ENCODE peak calls at places on chromosomes 5 and 9, in five cellular contexts. A is retinal pigment epithelial cell, N is lower leg skin, I is GM12865, M is PC-3. C is an unnamed sample.

GRCh38 chr9:109426621-109427402 is 71.3 kb downstream of the PTPN3 start:
- DNase-seq in M (no peak), A (no peak), I (no peak), N (peak), C (no peak)

GRCh38 chr5:79857692-79858091 is 133.4 kb downstream of the MTX3 start:
- DNase-seq in I (no peak), M (no peak), N (peak), A (no peak), C (no peak)

GRCh38 chr9:114442022-114442421 is 54.2 kb upstream of the AKNA start:
- DNase-seq in I (no peak), M (no peak), N (peak), A (no peak), C (no peak)

GRCh38 chr5:112366987-112367386 is 52.1 kb downstream of the EPB41L4A start:
- DNase-seq in M (peak), I (peak), N (no peak), A (no peak), C (no peak)

GRCh38 chr9:114799925-114800324 is 5.9 kb downstream of the TNFSF15 start:
- DNase-seq in I (no peak), M (no peak), A (no peak), N (no peak), C (no peak)

GRCh38 chr5:94900006-94900505 is 281.6 kb downstream of the SLF1 start:
- DNase-seq in I (no peak), A (no peak), M (no peak), N (no peak), C (no peak)

GRCh38 chr5:124649548-124650501 is 96.6 kb downstream of the ZNF608 start:
- DNase-seq in A (peak), N (peak), I (peak), M (peak), C (no peak)

GRCh38 chr9:98263482-98264357 is 8.3 kb upstream of the TBC1D2 start:
- DNase-seq in N (peak), I (peak), A (peak), M (peak), C (no peak)

GRCh38 chr9:95025213-95026170 is 292.0 kb downstream of the FANCC start:
- DNase-seq in N (no peak), I (no peak), A (peak), M (no peak), C (no peak)

GRCh38 chr5:81286059-81286617 is 15.2 kb upstream of the ZCCHC9 start:
- DNase-seq in A (no peak), N (no peak), I (no peak), M (no peak), C (no peak)
- TF ChIP-seq CTCF in A (no peak), N (no peak), I (no peak), M (no peak), C (no peak)

GRCh38 chr9:76574171-76574767 is 115.3 kb downstream of the GCNT1 start:
- DNase-seq in N (no peak), M (no peak), I (no peak), A (no peak), C (no peak)
- TF ChIP-seq CTCF in N (no peak), M (no peak), I (no peak), A (no peak), C (no peak)

GRCh38 chr9:92247296-92247695 is 46.2 kb downstream of the IARS1 start:
- DNase-seq in N (no peak), M (no peak), A (no peak), I (no peak), C (no peak)

GRCh38 chr9:92245005-92245797 is 48.3 kb downstream of the IARS1 start:
- DNase-seq in I (no peak), N (no peak), A (no peak), M (peak), C (no peak)

GRCh38 chr9:92242115-92242778 is 51.2 kb downstream of the IARS1 start:
- DNase-seq in I (no peak), A (no peak), N (no peak), M (no peak), C (no peak)

GRCh38 chr9:92247981-92248380 is 45.5 kb downstream of the IARS1 start:
- DNase-seq in A (no peak), I (no peak), M (no peak), N (no peak), C (no peak)

DNA sequence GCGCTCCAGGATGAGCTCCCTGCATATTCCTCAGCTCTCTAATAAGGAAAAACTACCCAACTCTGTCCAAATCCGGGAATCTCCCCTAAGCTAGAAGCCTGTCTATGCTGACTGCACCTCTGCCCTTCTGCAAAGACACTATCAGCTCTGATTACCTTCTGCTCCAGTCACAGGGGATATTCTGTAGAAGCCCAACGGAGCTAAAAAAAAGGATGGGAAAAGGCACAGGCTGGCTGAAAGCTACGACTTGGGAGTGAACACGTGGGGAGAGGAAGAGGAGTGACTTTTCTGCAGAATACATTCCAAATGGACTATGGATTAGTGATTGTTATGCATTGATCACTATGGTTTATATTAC is 50.7 kb downstream of the IARS1 start:
- DNase-seq in M (no peak), A (no peak), I (no peak), N (no peak), C (no peak)
- TF ChIP-seq CTCF in M (peak), A (no peak), I (no peak), N (no peak), C (peak)

DNA sequence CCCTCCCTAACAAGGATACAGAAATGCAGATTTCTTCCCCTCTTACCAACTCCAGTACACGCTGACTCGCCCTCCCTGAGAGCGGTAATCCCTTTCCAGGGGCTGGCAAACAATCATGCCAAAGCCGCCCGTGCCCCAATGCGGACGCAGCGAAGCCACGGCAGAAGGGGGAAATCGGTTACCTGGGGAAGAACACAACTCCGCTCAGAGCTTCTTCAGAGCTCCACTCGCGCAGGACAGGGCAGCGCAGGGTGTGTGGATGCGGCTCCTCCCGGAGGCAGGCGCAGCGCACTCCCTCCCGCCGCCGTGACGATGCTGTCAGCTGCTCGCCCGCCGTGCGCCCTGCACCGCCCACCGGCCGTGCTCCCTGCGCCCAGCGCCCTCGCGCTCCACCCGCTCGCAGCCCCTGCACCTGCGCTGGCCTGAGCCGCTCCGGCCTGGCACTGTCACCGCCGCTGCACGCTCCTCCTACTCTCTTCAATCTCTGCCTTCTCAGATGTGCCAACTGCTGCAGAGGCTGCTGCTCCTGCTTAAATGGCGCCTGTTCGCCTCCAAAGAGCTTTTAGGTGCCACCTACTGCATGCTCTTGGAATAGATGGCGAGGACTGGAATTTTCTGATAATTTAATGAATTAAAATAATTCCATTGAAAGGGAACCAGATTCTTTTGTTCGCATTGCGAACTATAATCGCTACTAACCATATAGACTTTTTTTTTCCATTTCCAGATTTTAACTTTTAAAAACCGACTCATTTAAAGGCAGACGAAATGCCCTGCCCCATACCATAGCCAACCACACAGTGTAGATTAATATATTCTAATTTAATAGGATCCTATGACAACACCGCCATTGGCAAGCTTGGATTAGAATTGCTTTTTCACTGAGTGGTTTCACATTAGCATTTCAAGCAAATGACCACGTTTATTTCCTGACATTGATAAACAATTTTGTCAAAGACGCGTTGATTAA is at the start of gene DIRAS2:
- DNase-seq in A (peak), M (peak), N (no peak), I (peak), C (no peak)
- TF ChIP-seq CTCF in A (peak), M (peak), N (no peak), I (no peak), C (peak)

GRCh38 chr5:38023799-38024198 is 184.0 kb upstream of the GDNF start:
- DNase-seq in N (no peak), A (no peak), I (no peak), M (peak), C (no peak)
- TF ChIP-seq CTCF in N (no peak), A (peak), I (no peak), M (peak), C (peak)

GRCh38 chr5:63127054-63127453 is 548.4 kb downstream of the LRRC70 start:
- DNase-seq in I (no peak), M (peak), A (no peak), N (no peak), C (no peak)

GRCh38 chr5:63121471-63121870 is 542.9 kb downstream of the LRRC70 start:
- DNase-seq in I (no peak), N (no peak), A (no peak), M (no peak), C (no peak)

GRCh38 chr5:63128018-63128417 is 549.4 kb downstream of the LRRC70 start:
- DNase-seq in N (no peak), M (peak), A (no peak), I (no peak), C (no peak)

GRCh38 chr5:63125392-63125791 is 546.8 kb downstream of the LRRC70 start:
- DNase-seq in M (no peak), N (no peak), I (no peak), A (no peak), C (no peak)

DNA sequence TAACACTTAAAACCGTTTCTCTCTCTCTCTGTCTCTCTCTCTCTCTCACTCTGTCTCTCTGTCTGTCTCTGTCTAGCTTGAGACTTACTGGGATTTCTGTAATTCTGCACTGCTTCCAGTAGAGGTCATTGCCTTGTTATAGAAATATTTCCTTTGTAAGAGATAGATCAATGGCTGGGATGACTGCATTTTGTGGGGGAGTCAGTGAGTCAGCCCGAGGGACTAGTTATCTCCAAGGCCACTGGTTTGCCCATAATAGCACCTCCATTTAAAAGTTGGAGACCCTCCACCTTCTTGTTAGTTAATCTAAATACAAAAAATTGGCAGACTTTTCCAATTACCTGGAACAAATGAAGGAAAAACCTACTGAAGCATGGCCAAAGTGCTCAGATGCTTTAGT is 547.2 kb downstream of the LRRC70 start:
- DNase-seq in I (peak), M (peak), N (no peak), A (no peak), C (no peak)
- TF ChIP-seq CTCF in I (peak), M (peak), N (no peak), A (peak), C (peak)

GRCh38 chr5:137822158-137822764 is 45.4 kb upstream of the MYOT start:
- DNase-seq in A (no peak), M (peak), N (no peak), I (peak), C (no peak)
- TF ChIP-seq CTCF in A (peak), M (peak), N (no peak), I (peak), C (peak)